ENCODE peak calls at places on chromosomes 11 and 22, in five cellular contexts. H is psoas muscle, A is OCI-LY7, K is cardiac fibroblast, V is epithelial cell of proximal tubule. W is an unnamed sample.
A peak's percentile ranks its signal among the peaks of the same experiment; 100 is the strongest.

GRCh38 chr22:24427500-24428164 is at the start of gene ADORA2A:
- DNase-seq in K (no peak), V (no peak), A (peak; percentile 97), H (peak; percentile 54), W (no peak)

GRCh38 chr11:86800076-86800955 is at the start of gene PRSS23:
- DNase-seq in K (peak; percentile 77), H (peak; percentile 84), V (no peak), A (no peak), W (peak; percentile 49)

GRCh38 chr11:35077709-35078695 is 61.0 kb upstream of the CD44 start:
- DNase-seq in V (peak; percentile 96), A (peak; percentile 85), K (no peak), H (no peak), W (peak; percentile 56)

GRCh38 chr11:1541474-1542204 is 30.4 kb downstream of the DUSP8 start:
- DNase-seq in A (no peak), V (no peak), H (no peak), K (no peak), W (no peak)

GRCh38 chr11:3894128-3894731 is 38.8 kb downstream of the STIM1 start:
- DNase-seq in V (no peak), H (peak; percentile 69), K (peak; percentile 34), A (peak; percentile 95), W (peak; percentile 31)

GRCh38 chr22:47739216-47739615 is 976.8 kb downstream of the TBC1D22A start:
- DNase-seq in H (no peak), K (no peak), A (no peak), V (no peak), W (no peak)

GRCh38 chr11:100932474-100933100 is 197.0 kb downstream of the PGR start:
- DNase-seq in K (peak; percentile 58), H (no peak), A (peak; percentile 22), V (no peak), W (peak; percentile 66)

GRCh38 chr22:37228106-37229011 is 15.7 kb downstream of the RAC2 start:
- DNase-seq in H (peak; percentile 53), K (peak; percentile 74), A (no peak), V (no peak), W (no peak)

GRCh38 chr11:15940462-15941205 is 415.7 kb downstream of the SOX6 start:
- DNase-seq in A (no peak), H (no peak), K (no peak), V (no peak), W (no peak)

GRCh38 chr11:63639195-63639832 is 25.1 kb upstream of the PLAAT3 start:
- DNase-seq in V (no peak), A (peak; percentile 25), H (no peak), K (peak; percentile 64), W (peak; percentile 74)

GRCh38 chr11:76750746-76751145 is 32.4 kb upstream of the TSKU start:
- DNase-seq in A (no peak), H (no peak), V (no peak), K (no peak), W (no peak)

GRCh38 chr11:120324932-120325810 is at the start of gene TLCD5:
- DNase-seq in V (no peak), K (peak; percentile 72), H (peak; percentile 75), A (peak; percentile 48), W (peak; percentile 52)

GRCh38 chr22:27507935-27508504 is 293.5 kb downstream of the MN1 start:
- DNase-seq in V (no peak), H (no peak), K (no peak), A (peak; percentile 3), W (peak; percentile 35)

GRCh38 chr22:37986371-37986770 is 2.0 kb upstream of the SOX10 start:
- DNase-seq in V (no peak), H (no peak), A (no peak), K (no peak), W (no peak)

GRCh38 chr22:16806401-16806800 is 18.8 kb downstream of the XKR3 start:
- DNase-seq in K (no peak), V (no peak), A (no peak), H (no peak), W (no peak)

GRCh38 chr11:115286614-115287013 is 217.6 kb downstream of the CADM1 start:
- DNase-seq in V (no peak), K (no peak), H (no peak), A (no peak), W (no peak)

GRCh38 chr11:122104381-122104780 is 11.6 kb downstream of the BLID start:
- DNase-seq in V (no peak), A (no peak), H (no peak), K (no peak), W (peak; percentile 62)

GRCh38 chr11:843818-844692 is 1.4 kb downstream of the TSPAN4 start:
- DNase-seq in K (peak; percentile 99), H (peak; percentile 96), V (no peak), A (no peak), W (peak; percentile 99)

GRCh38 chr11:113474362-113475159 is 637 bp downstream of the DRD2 start:
- DNase-seq in A (peak; percentile 14), K (peak; percentile 84), V (peak; percentile 6), H (peak; percentile 80), W (peak; percentile 77)

GRCh38 chr22:39180566-39180965 is 28.1 kb upstream of the CBX7 start:
- DNase-seq in A (no peak), K (no peak), V (no peak), H (no peak), W (no peak)

GRCh38 chr11:33942954-33943353 is 51.1 kb upstream of the LMO2 start:
- DNase-seq in A (peak; percentile 7), H (peak; percentile 57), V (peak; percentile 35), K (peak; percentile 85), W (peak; percentile 97)

GRCh38 chr11:86358720-86359119 is 16.0 kb upstream of the CCDC81 start:
- DNase-seq in K (no peak), V (no peak), H (no peak), A (no peak), W (no peak)

GRCh38 chr22:18987765-18988164 is 51.7 kb upstream of the PRODH start:
- DNase-seq in A (no peak), H (no peak), K (no peak), V (no peak), W (no peak)

GRCh38 chr11:86143429-86144030 is 74.6 kb upstream of the PICALM start:
- DNase-seq in A (no peak), H (no peak), K (no peak), V (no peak), W (no peak)

GRCh38 chr11:72446929-72447753 is 12.8 kb upstream of the CLPB start:
- DNase-seq in V (no peak), K (peak; percentile 77), H (no peak), A (peak; percentile 64), W (peak; percentile 80)

GRCh38 chr11:45468265-45468856 is 182.2 kb upstream of the SYT13 start:
- DNase-seq in A (no peak), V (no peak), H (no peak), K (peak; percentile 85), W (no peak)

GRCh38 chr11:8671651-8672062 is 10.8 kb downstream of the TRIM66 start:
- DNase-seq in V (no peak), A (no peak), H (no peak), K (peak; percentile 85), W (peak; percentile 92)

GRCh38 chr22:20137671-20138416 is 6.2 kb downstream of the ZDHHC8 start:
- DNase-seq in A (no peak), K (no peak), H (no peak), V (no peak), W (no peak)

GRCh38 chr22:45562537-45563361 is 60.1 kb downstream of the FBLN1 start:
- DNase-seq in K (no peak), A (no peak), H (peak; percentile 46), V (no peak), W (no peak)

GRCh38 chr11:76623171-76623883 is 47.2 kb downstream of the LRRC32 start:
- DNase-seq in A (no peak), V (no peak), K (peak; percentile 68), H (no peak), W (peak; percentile 83)

GRCh38 chr22:39368402-39368801 is 18.6 kb downstream of the SYNGR1 start:
- DNase-seq in V (no peak), H (no peak), K (no peak), A (no peak), W (no peak)

DNA sequence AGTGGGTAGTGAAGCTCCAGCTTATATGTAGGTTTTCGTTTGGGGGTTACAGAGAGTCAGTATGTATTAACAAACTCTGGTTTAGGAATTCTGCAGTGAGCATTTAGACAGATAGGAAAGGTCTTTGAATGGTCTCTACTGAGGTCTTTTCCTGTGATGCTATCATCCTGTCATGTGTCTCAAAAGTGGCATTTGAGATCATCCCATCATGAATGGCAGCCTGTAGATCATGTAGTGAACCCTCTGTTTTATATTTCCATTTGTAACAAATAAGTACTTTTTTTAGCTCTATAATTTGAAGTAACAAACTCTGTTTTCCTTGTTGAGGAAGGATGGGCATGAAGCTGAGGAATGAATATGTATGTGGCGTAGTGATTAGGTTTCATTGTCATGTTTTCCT is 76.2 kb downstream of the PPP6R3 start:
- DNase-seq in K (no peak), A (no peak), V (no peak), H (no peak), W (no peak)
- TF ChIP-seq CTCF in K (no peak), A (no peak), V (no peak), H (no peak), W (no peak)

DNA sequence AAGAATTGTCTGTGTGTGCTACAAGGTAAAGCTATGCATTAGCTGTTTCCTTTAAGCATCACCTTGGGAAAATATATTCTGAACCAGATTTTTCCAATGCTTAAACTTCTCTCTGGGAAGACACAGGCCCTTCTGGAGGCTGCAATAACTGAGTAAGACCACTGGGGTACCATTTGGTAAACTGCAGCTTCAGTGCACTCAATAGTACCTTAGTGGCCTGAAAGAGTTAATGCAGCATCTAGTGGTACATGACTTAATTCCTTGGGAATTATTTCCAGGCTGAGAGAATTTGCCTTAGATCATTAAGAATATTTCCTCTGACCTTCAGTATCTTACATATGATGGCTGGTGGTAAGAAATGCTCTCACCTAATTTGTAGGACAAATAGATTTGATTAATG is 727.4 kb downstream of the DLG2 start:
- DNase-seq in H (no peak), V (no peak), K (no peak), A (peak; percentile 3), W (no peak)
- TF ChIP-seq CTCF in H (no peak), V (peak; percentile 46), K (peak; percentile 25), A (peak; percentile 56), W (peak; percentile 18)

GRCh38 chr22:49157529-49158339 is 669.9 kb downstream of the BRD1 start:
- DNase-seq in V (no peak), H (no peak), A (no peak), K (no peak), W (no peak)
- TF ChIP-seq CTCF in V (no peak), H (no peak), A (no peak), K (no peak), W (no peak)

GRCh38 chr11:118488480-118489109 is 38.7 kb upstream of the TTC36 start:
- DNase-seq in K (peak; percentile 90), A (peak; percentile 79), V (peak; percentile 26), H (peak; percentile 73), W (peak; percentile 87)

GRCh38 chr11:118484405-118484804 is 42.9 kb upstream of the TTC36 start:
- DNase-seq in K (no peak), A (no peak), H (no peak), V (no peak), W (no peak)

GRCh38 chr11:118491041-118491440 is 36.2 kb upstream of the TTC36 start:
- DNase-seq in V (no peak), K (no peak), H (no peak), A (no peak), W (no peak)

DNA sequence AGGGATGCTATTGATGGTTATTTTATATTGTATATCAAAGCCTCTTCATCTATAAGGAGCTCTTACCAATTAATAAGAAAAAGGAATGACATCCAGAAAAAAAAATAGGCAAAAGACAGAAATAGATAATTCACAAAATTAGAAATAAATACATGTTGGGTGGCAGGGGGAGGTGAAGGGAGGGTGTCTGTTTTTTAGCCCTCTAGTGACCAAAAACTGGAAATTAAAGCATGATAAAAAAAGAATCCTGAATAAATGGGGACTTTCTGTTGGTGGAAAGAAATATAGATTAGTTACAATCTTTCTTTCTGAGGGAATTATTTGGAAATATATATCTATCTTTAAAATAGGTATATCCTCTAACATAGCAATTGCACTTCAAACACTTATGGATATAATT is 42.0 kb upstream of the TTC36 start:
- DNase-seq in A (no peak), H (no peak), V (no peak), K (no peak), W (no peak)
- TF ChIP-seq CTCF in A (peak; percentile 67), H (no peak), V (peak; percentile 20), K (no peak), W (peak; percentile 15)